ENCODE peak calls at places on chromosomes 7 and 10, in eight cellular contexts. V is fibroblast of lung; D is vagina; W is heart right ventricle; S is suprapubic skin; O is adrenal gland; P is transverse colon; J is CD4-positive, alpha-beta memory T cell. Q is an unnamed sample.

GRCh38 chr7:85023066-85023687 is 163.7 kb downstream of the SEMA3D start:
- DNase-seq in S (no peak), W (peak; percentile 46), V (peak; percentile 19), J (peak; percentile 27), D (no peak), P (no peak), O (peak; percentile 50), Q (no peak)

GRCh38 chr10:114087255-114087654 is 43.6 kb downstream of the ADRB1 start:
- DNase-seq in D (no peak), J (no peak), P (no peak), W (no peak), O (no peak), V (no peak), S (no peak), Q (no peak)

GRCh38 chr10:44811072-44811471 is 100.1 kb upstream of the TMEM72 start:
- DNase-seq in W (no peak), S (no peak), V (peak; percentile 46), D (no peak), O (no peak), J (no peak), P (no peak), Q (no peak)

GRCh38 chr7:33554576-33554975 is 350.8 kb upstream of the BMPER start:
- DNase-seq in V (no peak), D (no peak), W (no peak), O (no peak), S (no peak), P (no peak), J (no peak), Q (no peak)

GRCh38 chr10:68096913-68097509 is 12.3 kb upstream of the MYPN start:
- DNase-seq in S (peak; percentile 68), V (peak; percentile 96), J (no peak), D (no peak), O (peak; percentile 86), W (peak; percentile 35), P (peak; percentile 72), Q (no peak)

GRCh38 chr10:91590142-91590903 is 42.5 kb downstream of the PPP1R3C start:
- DNase-seq in S (no peak), W (peak; percentile 58), O (peak; percentile 58), D (no peak), P (peak; percentile 25), V (peak; percentile 97), J (no peak), Q (no peak)

GRCh38 chr7:30164567-30164966 is 29.8 kb downstream of the MTURN start:
- DNase-seq in S (no peak), D (no peak), W (no peak), V (peak; percentile 53), O (peak; percentile 50), J (no peak), P (no peak), Q (no peak)

GRCh38 chr7:100879685-100880261 is 4.9 kb downstream of the SRRT start:
- DNase-seq in J (no peak), V (no peak), S (no peak), O (peak; percentile 58), P (no peak), W (no peak), D (no peak), Q (no peak)

GRCh38 chr7:130941322-130942210 is 207.6 kb upstream of the KLF14 start:
- DNase-seq in P (peak; percentile 72), V (peak; percentile 84), D (no peak), J (no peak), S (no peak), O (peak; percentile 86), W (no peak), Q (peak; percentile 58)

GRCh38 chr7:12923971-12924370 is 236.5 kb downstream of the ARL4A start:
- DNase-seq in P (no peak), O (no peak), D (no peak), J (no peak), W (no peak), S (no peak), V (peak; percentile 33), Q (no peak)

GRCh38 chr7:32062150-32062549 is 8.1 kb downstream of the PDE1C start:
- DNase-seq in P (peak; percentile 51), D (no peak), J (no peak), W (peak; percentile 37), S (no peak), O (peak; percentile 32), V (peak; percentile 35), Q (no peak)

GRCh38 chr7:155322530-155322929 is 24.9 kb downstream of the INSIG1 start:
- DNase-seq in V (peak; percentile 38), W (no peak), D (no peak), S (no peak), J (no peak), P (no peak), O (no peak), Q (no peak)

GRCh38 chr10:104935656-104936055 is 294.6 kb downstream of the SORCS3 start:
- DNase-seq in O (no peak), J (peak; percentile 23), D (no peak), W (no peak), P (no peak), V (no peak), S (no peak), Q (no peak)

GRCh38 chr10:33136781-33137180 is 178.8 kb upstream of the ITGB1 start:
- DNase-seq in W (no peak), O (no peak), S (no peak), V (peak; percentile 95), D (no peak), P (no peak), J (no peak), Q (no peak)

GRCh38 chr10:56586391-56586790 is 225.3 kb upstream of the ZWINT start:
- DNase-seq in O (no peak), D (no peak), S (no peak), V (no peak), J (no peak), P (no peak), W (no peak), Q (no peak)

GRCh38 chr7:2580636-2581035 is 21.9 kb downstream of the IQCE start:
- DNase-seq in P (no peak), O (no peak), D (no peak), J (no peak), W (no peak), S (no peak), V (no peak), Q (no peak)

GRCh38 chr10:87862644-87863101 is 660 bp downstream of the KLLN start:
- DNase-seq in J (peak; percentile 87), V (no peak), D (no peak), W (no peak), P (no peak), O (no peak), S (no peak), Q (peak; percentile 62)

GRCh38 chr10:117373848-117374505 is 1.3 kb downstream of the PDZD8 start:
- DNase-seq in W (peak; percentile 26), O (peak; percentile 64), D (no peak), V (peak; percentile 49), J (peak; percentile 68), P (peak; percentile 59), S (peak; percentile 77), Q (peak; percentile 16)

GRCh38 chr10:117374506-117375359 is 507 bp downstream of the PDZD8 start:
- DNase-seq in S (peak; percentile 79), P (peak; percentile 39), D (no peak), O (peak; percentile 60), J (peak; percentile 13), V (peak; percentile 56), W (peak; percentile 41), Q (peak; percentile 24)

GRCh38 chr10:117367718-117368117 is 7.5 kb downstream of the PDZD8 start:
- DNase-seq in P (no peak), S (no peak), O (no peak), W (no peak), J (no peak), V (no peak), D (no peak), Q (no peak)

GRCh38 chr10:117366741-117367140 is 8.5 kb downstream of the PDZD8 start:
- DNase-seq in P (no peak), W (no peak), V (no peak), D (no peak), J (no peak), S (no peak), O (no peak), Q (no peak)

GRCh38 chr10:117370205-117370604 is 5.0 kb downstream of the PDZD8 start:
- DNase-seq in V (peak; percentile 84), J (no peak), W (no peak), O (no peak), D (no peak), P (no peak), S (no peak), Q (no peak)
- H3K36me3 ChIP-seq in V (no peaks in the 10 kb centered on the region), J (no peaks in the 10 kb centered on the region), W (no peaks in the 10 kb centered on the region), O (no peaks in the 10 kb centered on the region), D (no peaks in the 10 kb centered on the region), P (no peaks in the 10 kb centered on the region), S (no peaks in the 10 kb centered on the region), Q (no peaks in the 10 kb centered on the region)

DNA sequence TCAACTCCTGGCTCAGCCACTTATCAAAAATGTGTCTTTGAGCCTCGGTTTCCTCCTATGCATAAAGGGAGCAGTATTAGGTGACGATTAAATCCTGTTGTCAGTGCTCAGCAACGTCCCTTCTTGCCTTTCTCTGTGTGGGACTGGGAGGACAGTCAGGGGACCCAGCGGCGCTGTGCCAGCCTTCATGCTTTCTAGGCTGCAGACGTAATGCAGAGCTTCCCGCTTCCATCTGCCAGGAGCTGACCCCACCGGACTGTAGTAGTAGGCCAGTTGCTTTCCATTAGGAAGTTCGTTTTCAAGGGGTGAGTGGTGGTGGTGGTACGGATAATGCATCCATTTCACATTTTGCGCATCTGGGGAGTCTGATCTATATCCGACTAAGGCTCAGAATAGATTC is 321.8 kb downstream of the PLXNA4 start:
- DNase-seq in W (no peak), P (no peak), J (no peak), D (no peak), S (no peak), V (no peak), O (no peak), Q (no peak)
- H3K4me1 ChIP-seq in W (peaks cover 38% of the 10 kb centered on the region), P (peaks cover 25% of the 10 kb centered on the region), J (no peaks in the 10 kb centered on the region), D (peaks cover 20% of the 10 kb centered on the region), S (peaks cover 34% of the 10 kb centered on the region), V (no peaks in the 10 kb centered on the region), O (no peaks in the 10 kb centered on the region), Q (no peaks in the 10 kb centered on the region)

GRCh38 chr7:50335795-50336754 is 31.6 kb downstream of the IKZF1 start:
- DNase-seq in S (no peak), D (no peak), V (no peak), P (peak; percentile 68), O (no peak), J (peak; percentile 70), W (no peak), Q (peak; percentile 78)
- H3K36me3 ChIP-seq in S (no peaks in the 10 kb centered on the region), D (no peaks in the 10 kb centered on the region), V (no peaks in the 10 kb centered on the region), P (no peaks in the 10 kb centered on the region), O (no peaks in the 10 kb centered on the region), J (peaks cover 4% of the 10 kb centered on the region), W (peaks cover 6% of the 10 kb centered on the region), Q (no peaks in the 10 kb centered on the region)

GRCh38 chr10:4170633-4171314 is 385.8 kb upstream of the KLF6 start:
- DNase-seq in V (no peak), P (no peak), J (no peak), S (no peak), D (no peak), O (no peak), W (no peak), Q (no peak)
- H3K4me1 ChIP-seq in V (no peaks in the 10 kb centered on the region), P (no peaks in the 10 kb centered on the region), J (no peaks in the 10 kb centered on the region), S (peaks cover 12% of the 10 kb centered on the region), D (no peaks in the 10 kb centered on the region), O (no peaks in the 10 kb centered on the region), W (no peaks in the 10 kb centered on the region), Q (no peaks in the 10 kb centered on the region)

GRCh38 chr7:37635368-37635767 is 48.2 kb upstream of the GPR141 start:
- DNase-seq in D (no peak), V (no peak), O (no peak), P (no peak), W (no peak), S (no peak), J (no peak), Q (no peak)
- H3K36me3 ChIP-seq in D (no peaks in the 10 kb centered on the region), V (no peaks in the 10 kb centered on the region), O (no peaks in the 10 kb centered on the region), P (no peaks in the 10 kb centered on the region), W (no peaks in the 10 kb centered on the region), S (no peaks in the 10 kb centered on the region), J (no peaks in the 10 kb centered on the region), Q (no peaks in the 10 kb centered on the region)

Q was measured in effector memory CD4-positive, alpha-beta T cell.